ENCODE peak calls at places on chromosomes 12 and 14, in ten cellular contexts. Y is GM23248, D is MM.1S, H is PC-3, R is OCI-LY7, C is GM23338, N is HCT116, Q is hepatocyte, Z is SK-N-SH, K is Karpas-422. T is an unnamed sample.

GRCh38 chr14:87866116-87866515 is 126.9 kb downstream of the GALC start:
- DNase-seq in Y (no peak), D (no peak), H (no peak), R (no peak), C (no peak), N (no peak), Q (no peak), Z (no peak), K (no peak), T (no peak)

GRCh38 chr14:71586131-71586893 is 345.9 kb upstream of the RGS6 start:
- DNase-seq in Y (peak; percentile 66), D (no peak), H (no peak), R (no peak), C (peak; percentile 24), N (no peak), Q (peak; percentile 7), Z (peak; percentile 20), K (no peak), T (no peak)

GRCh38 chr14:95521001-95521400 is 4.6 kb upstream of the SYNE3 start:
- DNase-seq in Y (no peak), D (no peak), H (no peak), R (no peak), C (no peak), N (no peak), Q (no peak), Z (no peak), K (no peak), T (no peak)

GRCh38 chr14:89813485-89814080 is 140.9 kb downstream of the EFCAB11 start:
- DNase-seq in Y (peak; percentile 82), D (no peak), H (no peak), R (no peak), C (peak; percentile 67), N (no peak), Q (peak; percentile 43), Z (no peak), K (no peak), T (no peak)

GRCh38 chr12:131929530-131930456 is 717 bp downstream of the PUS1 start:
- DNase-seq in Y (peak; percentile 68), D (no peak), H (peak; percentile 37), R (peak; percentile 84), C (no peak), N (no peak), Q (peak; percentile 50), Z (peak; percentile 73), K (peak; percentile 75), T (no peak)

GRCh38 chr14:106831322-106831720 is 1304.9 kb downstream of the TMEM121 start:
- DNase-seq in Y (no peak), D (peak; percentile 93), H (no peak), R (peak; percentile 91), C (peak; percentile 31), N (no peak), Q (no peak), Z (peak; percentile 28), K (peak; percentile 83), T (no peak)

GRCh38 chr12:43158126-43158525 is 393.9 kb downstream of the ADAMTS20 start:
- DNase-seq in Y (no peak), D (no peak), H (no peak), R (no peak), C (no peak), N (no peak), Q (no peak), Z (no peak), K (no peak), T (no peak)

GRCh38 chr12:9118161-9118560 is 2.4 kb upstream of the A2M start:
- DNase-seq in Y (peak; percentile 32), D (peak; percentile 9), H (no peak), R (no peak), C (no peak), N (no peak), Q (no peak), Z (no peak), K (no peak), T (no peak)

GRCh38 chr12:6272300-6273208 is 37.9 kb upstream of the PLEKHG6 start:
- DNase-seq in Y (no peak), D (peak; percentile 89), H (peak; percentile 87), R (no peak), C (peak; percentile 54), N (peak; percentile 88), Q (peak; percentile 77), Z (no peak), K (no peak), T (peak; percentile 99)

GRCh38 chr14:105067969-105068301 is 2.7 kb upstream of the GPR132 start:
- DNase-seq in Y (no peak), D (no peak), H (no peak), R (no peak), C (no peak), N (no peak), Q (no peak), Z (no peak), K (no peak), T (no peak)

GRCh38 chr12:53300187-53300586 is 692 bp downstream of the MYG1 start:
- DNase-seq in Y (peak; percentile 84), D (no peak), H (no peak), R (no peak), C (peak; percentile 32), N (no peak), Q (no peak), Z (peak; percentile 41), K (peak; percentile 61), T (no peak)

GRCh38 chr14:92693998-92694780 is 54.2 kb downstream of the LGMN start:
- DNase-seq in Y (peak; percentile 13), D (no peak), H (peak; percentile 86), R (no peak), C (no peak), N (peak; percentile 78), Q (peak; percentile 32), Z (no peak), K (no peak), T (peak; percentile 68)

GRCh38 chr12:62575036-62575435 is 108.4 kb downstream of the MON2 start:
- DNase-seq in Y (no peak), D (peak; percentile 25), H (no peak), R (no peak), C (no peak), N (no peak), Q (no peak), Z (no peak), K (no peak), T (no peak)

GRCh38 chr12:32897276-32897615 is 669 bp upstream of the PKP2 start:
- DNase-seq in Y (no peak), D (no peak), H (no peak), R (no peak), C (no peak), N (no peak), Q (no peak), Z (no peak), K (no peak), T (no peak)
- H3K4me2 ChIP-seq in Y (no peak overlapping the region), D (peak overlapping the region; percentile 74), H (peak overlapping the region; percentile 93), R (no peak overlapping the region), C (peak overlapping the region; percentile 87), N (peak overlapping the region; percentile 83), Q (peak overlapping the region; percentile 74), Z (peak overlapping the region; percentile 51), K (no peak overlapping the region), T (peak overlapping the region; percentile 79)

GRCh38 chr12:109724321-109724892 is 10.8 kb downstream of the FAM222A start:
- DNase-seq in Y (no peak), D (no peak), H (no peak), R (no peak), C (no peak), N (no peak), Q (no peak), Z (no peak), K (no peak), T (no peak)

GRCh38 chr12:109726511-109727038 is 12.9 kb downstream of the FAM222A start:
- DNase-seq in Y (no peak), D (no peak), H (no peak), R (no peak), C (no peak), N (no peak), Q (no peak), Z (peak; percentile 15), K (no peak), T (no peak)

GRCh38 chr12:109725321-109726105 is 11.9 kb downstream of the FAM222A start:
- DNase-seq in Y (no peak), D (no peak), H (no peak), R (no peak), C (no peak), N (no peak), Q (no peak), Z (peak; percentile 17), K (no peak), T (no peak)

GRCh38 chr12:109727039-109727723 is 13.6 kb downstream of the FAM222A start:
- DNase-seq in Y (no peak), D (no peak), H (no peak), R (no peak), C (no peak), N (no peak), Q (no peak), Z (peak; percentile 36), K (no peak), T (no peak)

GRCh38 chr12:109726106-109726497 is 12.5 kb downstream of the FAM222A start:
- DNase-seq in Y (no peak), D (no peak), H (no peak), R (no peak), C (no peak), N (no peak), Q (no peak), Z (peak; percentile 19), K (no peak), T (no peak)
- H3K9me2 ChIP-seq in Y (no peaks in the 10 kb centered on the region), D (no peaks in the 10 kb centered on the region), H (no peaks in the 10 kb centered on the region), R (no peaks in the 10 kb centered on the region), C (no peaks in the 10 kb centered on the region), N (no peaks in the 10 kb centered on the region), Q (no peaks in the 10 kb centered on the region), Z (no peaks in the 10 kb centered on the region), K (no peaks in the 10 kb centered on the region), T (no peaks in the 10 kb centered on the region)

GRCh38 chr12:126895946-126896520 is 1370.9 kb upstream of the TMEM132C start:
- DNase-seq in Y (no peak), D (no peak), H (no peak), R (no peak), C (no peak), N (no peak), Q (no peak), Z (no peak), K (no peak), T (no peak)
- H3K4me1 ChIP-seq in Y (no peaks in the 10 kb centered on the region), D (no peaks in the 10 kb centered on the region), H (no peaks in the 10 kb centered on the region), R (no peaks in the 10 kb centered on the region), C (peaks cover 10% of the 10 kb centered on the region), N (no peaks in the 10 kb centered on the region), Q (no peaks in the 10 kb centered on the region), Z (no peaks in the 10 kb centered on the region), K (no peaks in the 10 kb centered on the region), T (no peaks in the 10 kb centered on the region)

DNA sequence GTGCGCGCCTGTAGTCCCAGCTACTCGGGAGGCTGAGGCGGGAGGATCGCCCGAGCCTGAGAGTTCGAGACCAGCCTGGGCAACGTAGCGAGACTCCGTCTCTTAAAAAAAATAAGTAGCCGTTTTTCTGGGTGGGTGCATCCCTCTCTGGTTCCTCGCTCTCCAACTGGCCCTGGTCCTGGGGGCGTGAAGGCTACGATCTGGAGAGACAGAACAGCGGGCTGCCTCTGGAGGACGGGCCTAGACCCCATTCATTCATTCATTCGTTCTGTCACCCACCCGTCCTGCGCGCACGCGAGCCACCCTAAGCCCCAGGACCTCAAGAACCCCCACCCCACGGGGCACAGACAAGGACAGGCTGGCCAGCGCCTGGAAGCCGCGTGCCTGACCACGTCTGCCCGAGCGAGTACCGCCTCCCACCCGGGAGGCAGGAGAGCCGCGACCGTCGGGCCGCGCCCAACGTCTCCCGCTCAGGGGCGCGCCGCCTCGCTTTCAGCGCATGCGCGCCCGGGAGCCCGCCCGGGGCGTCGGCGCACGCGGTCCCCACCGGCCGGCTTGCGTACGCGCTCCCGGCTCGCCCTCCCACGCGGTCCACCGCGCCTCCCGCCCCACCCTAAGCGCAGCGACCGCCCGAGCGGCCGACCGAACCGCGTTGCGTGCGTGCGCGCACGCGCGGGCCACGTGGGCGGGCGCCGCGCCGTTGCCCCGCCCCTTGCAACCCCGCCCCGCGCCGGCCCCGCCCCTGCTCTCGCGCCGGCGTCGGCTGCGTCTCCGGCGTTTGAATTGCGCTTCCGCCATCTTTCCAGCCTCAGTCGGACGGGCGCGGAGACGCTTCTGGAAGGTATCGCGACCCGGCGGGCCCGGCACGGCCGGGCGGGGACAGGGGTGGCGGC is at the start of gene RAN:
- DNase-seq in Y (peak; percentile 99), D (peak; percentile 86), H (peak; percentile 99), R (peak; percentile 97), C (peak; percentile 86), N (peak; percentile 84), Q (peak; percentile 98), Z (peak; percentile 99), K (peak; percentile 97), T (peak; percentile 63)
- H3K4me2 ChIP-seq in Y (peak within 1 kb of the TSS; percentile 96), D (peak within 1 kb of the TSS; percentile 82), H (peak within 1 kb of the TSS; percentile 92), R (peak within 1 kb of the TSS; percentile 95), C (peak within 1 kb of the TSS; percentile 85), N (peak within 1 kb of the TSS; percentile 98), Q (peak within 1 kb of the TSS; percentile 93), Z (peak within 1 kb of the TSS; percentile 94), K (peak within 1 kb of the TSS; percentile 93), T (peak within 1 kb of the TSS; percentile 96)